ENCODE peak calls at places on chromosome 2, in six cellular contexts. C is T-helper 17 cell; R is activated CD4-positive, alpha-beta T cell treated with anti-CD3 and anti-CD28 coated beads, Interleukin-2, amount 50 U/mL, for 4 hours; N is testis; H is GM04504; T is stimulated activated naive CD8-positive, alpha-beta T cell treated with anti-CD3 and anti-CD28 coated beads, Interleukin-15, amount 100 ng/mL, for 72 hours. S is an unnamed sample.

GRCh38 chr2:100114011-100114433 is 28.4 kb downstream of the AFF3 start:
- DNase-seq in C (no peak), R (no peak), T (no peak), H (no peak), N (no peak), S (peak)

GRCh38 chr2:238868616-238869292 is 20.9 kb downstream of the TWIST2 start:
- DNase-seq in T (no peak), H (peak), N (peak), C (no peak), R (no peak), S (no peak)

GRCh38 chr2:46943881-46944798 is 28.5 kb upstream of the MCFD2 start:
- DNase-seq in T (peak), H (no peak), R (peak), N (no peak), C (peak), S (peak)

GRCh38 chr2:171279983-171280790 is 119.5 kb upstream of the TLK1 start:
- DNase-seq in R (no peak), C (no peak), N (no peak), H (no peak), T (no peak), S (no peak)

GRCh38 chr2:234467289-234467688 is 29.6 kb downstream of the ARL4C start:
- DNase-seq in N (no peak), C (no peak), T (no peak), R (no peak), H (peak), S (no peak)

GRCh38 chr2:102367331-102367971 is 11.9 kb downstream of the IL18R1 start:
- DNase-seq in H (no peak), C (no peak), N (no peak), R (peak), T (peak), S (peak)

GRCh38 chr2:27322766-27323591 is at the start of gene MPV17:
- DNase-seq in T (peak), R (peak), N (peak), C (peak), H (peak), S (peak)

GRCh38 chr2:9310390-9310789 is 103.8 kb downstream of the ASAP2 start:
- DNase-seq in H (peak), R (no peak), C (no peak), T (no peak), N (no peak), S (no peak)

GRCh38 chr2:20666114-20666363 is 905 bp upstream of the GDF7 start:
- DNase-seq in T (no peak), C (no peak), R (no peak), H (no peak), N (no peak), S (no peak)

GRCh38 chr2:30656079-30656478 is 151.2 kb downstream of the CAPN13 start:
- DNase-seq in N (no peak), T (no peak), R (no peak), C (no peak), H (no peak), S (no peak)

GRCh38 chr2:28390241-28390856 is 2.3 kb upstream of the FOSL2 start:
- DNase-seq in C (peak), H (peak), N (peak), R (peak), T (peak), S (peak)

GRCh38 chr2:71589763-71590162 is 136.4 kb downstream of the DYSF start:
- DNase-seq in H (no peak), T (no peak), N (no peak), C (no peak), R (no peak), S (no peak)

GRCh38 chr2:62939735-62940491 is 110.7 kb upstream of the OTX1 start:
- DNase-seq in R (no peak), H (peak), N (no peak), T (no peak), C (no peak), S (no peak)

GRCh38 chr2:128291161-128291843 is 27.4 kb downstream of the HS6ST1 start:
- DNase-seq in N (no peak), C (no peak), R (no peak), T (no peak), H (no peak), S (no peak)

GRCh38 chr2:86295071-86295470 is 42.4 kb downstream of the REEP1 start:
- DNase-seq in C (no peak), T (no peak), N (no peak), R (no peak), H (no peak), S (no peak)

GRCh38 chr2:196988599-196988998 is 62.1 kb upstream of the PGAP1 start:
- DNase-seq in N (no peak), H (no peak), C (no peak), T (no peak), R (no peak), S (no peak)

GRCh38 chr2:128475427-128476211 is 157.0 kb upstream of the HS6ST1 start:
- DNase-seq in N (peak), R (no peak), C (no peak), T (no peak), H (no peak), S (no peak)

GRCh38 chr2:234980476-234981187 is 28.8 kb downstream of the SH3BP4 start:
- DNase-seq in T (no peak), R (no peak), H (no peak), C (no peak), N (peak), S (no peak)

GRCh38 chr2:95262896-95263542 is 11.2 kb upstream of the PROM2 start:
- DNase-seq in R (no peak), T (no peak), N (no peak), C (no peak), H (no peak), S (no peak)

GRCh38 chr2:241854342-241855244 is 4.1 kb downstream of the PDCD1 start:
- DNase-seq in N (no peak), R (no peak), H (no peak), C (peak), T (no peak), S (no peak)

GRCh38 chr2:10166489-10167295 is 44.2 kb downstream of the RRM2 start:
- DNase-seq in H (no peak), R (no peak), N (no peak), T (no peak), C (no peak), S (no peak)

GRCh38 chr2:150809083-150809482 is 321.6 kb upstream of the RND3 start:
- DNase-seq in C (no peak), H (no peak), R (no peak), N (no peak), T (no peak), S (no peak)

GRCh38 chr2:218229851-218230250 is 12.9 kb downstream of the ARPC2 start:
- DNase-seq in R (no peak), N (no peak), C (no peak), T (no peak), H (no peak), S (no peak)

GRCh38 chr2:111975053-111975552 is 76.7 kb downstream of the MERTK start:
- DNase-seq in H (peak), N (no peak), C (no peak), T (no peak), R (no peak), S (no peak)

GRCh38 chr2:238629064-238629463 is 202.3 kb downstream of the ASB1 start:
- DNase-seq in C (no peak), T (no peak), N (no peak), H (no peak), R (no peak), S (no peak)

GRCh38 chr2:96869281-96869823 is 528 bp downstream of the SEMA4C start:
- DNase-seq in N (peak), R (no peak), T (no peak), H (peak), C (no peak), S (no peak)

GRCh38 chr2:199278099-199278498 is 179.6 kb downstream of the SATB2 start:
- DNase-seq in N (no peak), R (no peak), T (no peak), C (no peak), H (no peak), S (no peak)

GRCh38 chr2:207491086-207491485 is 38.7 kb upstream of the CREB1 start:
- DNase-seq in R (no peak), N (no peak), C (no peak), T (no peak), H (no peak), S (no peak)

GRCh38 chr2:241803387-241804325 is 5.3 kb upstream of the NEU4 start:
- DNase-seq in C (peak), N (peak), T (peak), R (no peak), H (peak), S (peak)

GRCh38 chr2:10497797-10498251 is 49.7 kb upstream of the ODC1 start:
- DNase-seq in N (no peak), H (peak), C (peak), T (peak), R (peak), S (no peak)

S was measured in GM06990.